ENCODE peak calls at places on chromosomes 2 and 18, in six cellular contexts. Q, L, H, T, M and J are unnamed samples.

GRCh38 chr2:196431957-196432356 is 207.6 kb upstream of the CCDC150 start:
- DNase-seq in Q (no peak), L (peak), H (no peak), T (no peak), M (no peak), J (peak)

GRCh38 chr2:1653137-1653789 is 91.1 kb downstream of the PXDN start:
- DNase-seq in Q (peak), L (no peak), H (peak), T (peak), M (peak), J (peak)

GRCh38 chr2:75488157-75488556 is 72.6 kb downstream of the EVA1A start:
- DNase-seq in Q (no peak), L (no peak), H (no peak), T (no peak), M (no peak), J (no peak)

GRCh38 chr2:173550143-173550542 is 195.5 kb downstream of the CDCA7 start:
- DNase-seq in Q (no peak), L (no peak), H (no peak), T (peak), M (peak), J (peak)

GRCh38 chr18:4024702-4025101 is 430.4 kb downstream of the DLGAP1 start:
- DNase-seq in Q (no peak), L (no peak), H (no peak), T (no peak), M (no peak), J (no peak)

GRCh38 chr2:226118471-226119429 is 680.9 kb downstream of the IRS1 start:
- DNase-seq in Q (peak), L (no peak), H (peak), T (peak), M (peak), J (peak)

GRCh38 chr2:141728142-141728541 is 402.7 kb downstream of the LRP1B start:
- DNase-seq in Q (no peak), L (no peak), H (no peak), T (no peak), M (no peak), J (no peak)

GRCh38 chr2:19488009-19488691 is 129.7 kb upstream of the OSR1 start:
- DNase-seq in Q (no peak), L (no peak), H (no peak), T (peak), M (peak), J (peak)

GRCh38 chr2:40394030-40394429 is 57.9 kb downstream of the SLC8A1 start:
- DNase-seq in Q (no peak), L (no peak), H (no peak), T (no peak), M (no peak), J (no peak)

GRCh38 chr2:33354981-33355380 is 121.5 kb upstream of the RASGRP3 start:
- DNase-seq in Q (no peak), L (no peak), H (no peak), T (peak), M (peak), J (peak)

GRCh38 chr2:185291035-185291647 is 447.5 kb upstream of the FSIP2 start:
- DNase-seq in Q (no peak), L (peak), H (no peak), T (peak), M (no peak), J (peak)

DNA sequence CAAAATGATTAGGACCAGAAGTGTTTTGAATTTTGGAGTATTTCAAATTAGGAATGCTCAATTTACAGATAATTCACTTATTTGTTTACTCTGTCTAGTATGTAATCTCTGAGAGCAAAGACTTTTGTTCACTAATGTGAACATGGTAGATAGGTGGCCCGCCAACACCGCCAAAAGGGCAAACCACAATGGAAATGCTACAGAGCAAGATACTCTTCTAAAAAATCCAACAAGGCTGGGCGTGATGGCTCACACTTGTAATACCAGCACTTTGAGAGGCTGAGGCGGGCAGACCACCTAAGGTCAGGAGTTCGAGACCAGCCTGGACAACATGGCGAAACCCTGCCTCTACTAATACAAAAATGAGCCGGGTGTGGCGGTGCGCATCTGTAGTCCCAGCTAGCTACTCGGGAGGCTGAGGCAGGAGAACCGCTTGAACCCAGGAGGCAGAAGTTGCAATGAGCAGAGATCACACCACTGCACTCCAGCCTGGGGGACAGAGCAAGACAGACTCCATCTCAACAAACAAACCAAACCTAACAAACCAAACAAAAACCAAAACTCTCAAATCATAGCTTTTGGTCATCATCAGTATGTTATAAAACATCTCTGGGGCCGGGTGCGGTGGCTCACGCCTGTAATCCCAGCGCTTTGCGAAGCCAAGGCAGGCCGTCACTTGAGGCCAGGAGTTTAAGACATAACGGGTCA is 2.4 kb downstream of the CCT4 start:
- DNase-seq in Q (no peak), L (no peak), H (no peak), T (no peak), M (no peak), J (no peak)
- H3K4me3 ChIP-seq in Q (peak), L (no peak), H (no peak), T (peak), M (no peak), J (no peak)

GRCh38 chr2:27831279-27832050 is 58.7 kb downstream of the RBKS start:
- DNase-seq in Q (no peak), L (no peak), H (no peak), T (no peak), M (no peak), J (peak)
- H3K4me3 ChIP-seq in Q (no peak), L (no peak), H (no peak), T (no peak), M (no peak), J (no peak)

GRCh38 chr2:218564056-218564455 is 4.1 kb downstream of the USP37 start:
- DNase-seq in Q (no peak), L (no peak), H (no peak), T (no peak), M (no peak), J (no peak)

GRCh38 chr2:218555527-218555926 is 12.6 kb downstream of the USP37 start:
- DNase-seq in Q (no peak), L (no peak), H (no peak), T (no peak), M (no peak), J (no peak)

DNA sequence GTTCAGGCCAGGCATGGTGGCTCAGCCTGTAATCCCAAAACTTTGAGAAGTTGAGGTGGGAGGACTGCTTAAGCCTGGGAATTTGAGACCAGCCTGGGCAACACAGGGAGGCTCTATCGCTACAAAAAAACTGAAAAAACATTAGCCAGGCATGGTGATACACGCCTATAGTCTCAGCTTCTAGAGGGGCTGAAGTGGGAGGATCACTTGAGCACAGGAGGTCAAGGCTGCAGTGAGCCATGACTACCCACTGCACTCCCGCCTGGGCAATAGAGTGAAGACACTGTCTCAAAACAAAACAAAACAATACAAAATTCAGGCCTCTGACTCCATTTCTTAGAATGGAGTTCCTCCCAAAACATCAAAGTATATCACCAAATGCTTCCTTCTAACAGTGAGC is 9.1 kb downstream of the USP37 start:
- DNase-seq in Q (no peak), L (no peak), H (no peak), T (no peak), M (no peak), J (no peak)
- H3K4me3 ChIP-seq in Q (no peak), L (no peak), H (no peak), T (no peak), M (no peak), J (no peak)

DNA sequence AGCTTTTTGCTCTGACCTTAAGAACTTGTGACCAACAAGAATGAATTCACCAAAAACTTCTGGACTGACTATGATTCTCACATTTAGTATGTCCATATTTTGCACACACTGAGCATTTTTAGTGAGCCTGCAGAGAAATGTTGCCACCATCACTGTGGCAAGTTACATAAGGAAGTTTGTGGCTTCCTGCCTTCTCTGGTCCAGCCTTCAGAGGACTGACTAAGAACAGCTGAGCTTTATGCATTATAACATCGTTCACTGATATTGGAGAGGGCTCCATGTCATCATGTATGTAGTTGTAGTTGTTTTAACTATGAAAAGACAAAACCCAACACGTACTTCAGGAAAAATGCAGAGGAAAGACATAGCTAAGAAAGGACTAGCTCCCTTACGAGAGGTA is 218.0 kb upstream of the CRIM1 start:
- DNase-seq in Q (no peak), L (no peak), H (no peak), T (no peak), M (no peak), J (no peak)
- H3K4me3 ChIP-seq in Q (no peak), L (no peak), H (no peak), T (no peak), M (no peak), J (no peak)

GRCh38 chr2:161124186-161124585 is 36.0 kb upstream of the TANK start:
- DNase-seq in Q (no peak), L (no peak), H (no peak), T (no peak), M (no peak), J (no peak)

GRCh38 chr2:161123531-161124030 is 36.6 kb upstream of the TANK start:
- DNase-seq in Q (no peak), L (no peak), H (no peak), T (no peak), M (no peak), J (no peak)

GRCh38 chr2:161121622-161122021 is 38.6 kb upstream of the TANK start:
- DNase-seq in Q (no peak), L (no peak), H (no peak), T (no peak), M (no peak), J (no peak)

GRCh38 chr2:161120775-161121174 is 39.5 kb upstream of the TANK start:
- DNase-seq in Q (no peak), L (no peak), H (no peak), T (no peak), M (no peak), J (no peak)

DNA sequence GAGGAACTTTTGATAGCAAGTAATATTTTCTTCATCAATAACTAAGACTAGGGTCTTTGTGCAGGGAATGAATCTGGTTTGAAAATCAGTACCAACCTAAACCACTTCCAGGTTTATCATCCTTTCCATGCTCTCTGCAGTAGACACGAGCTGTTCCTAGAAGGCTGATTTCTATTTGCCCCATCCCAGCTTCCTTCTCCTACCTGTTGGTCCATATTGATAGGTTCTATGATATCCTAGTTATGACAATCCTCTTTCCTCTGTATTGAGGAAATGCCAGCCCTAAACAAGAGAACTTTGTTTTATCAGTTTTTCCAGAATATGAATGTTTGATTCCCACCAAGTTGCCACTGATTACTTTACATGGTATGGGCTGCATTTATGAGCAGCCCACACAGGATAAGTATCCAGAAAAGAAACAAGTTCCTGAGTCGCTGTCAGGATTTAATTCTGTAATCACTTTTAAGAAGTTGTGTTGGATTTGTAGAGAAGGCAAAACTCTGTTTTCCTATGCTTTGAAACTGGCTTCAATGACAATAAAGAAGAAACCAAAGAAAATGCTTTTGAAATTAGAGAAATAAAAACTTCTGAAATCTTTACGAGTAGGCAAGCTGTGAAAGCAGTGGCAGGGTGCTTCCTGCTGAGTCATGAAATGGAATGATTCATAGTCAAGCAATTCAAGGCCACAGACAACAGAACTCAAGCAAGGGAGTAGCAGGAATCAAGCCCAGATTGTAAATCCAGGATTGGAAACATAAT is 37.3 kb upstream of the TANK start:
- DNase-seq in Q (peak), L (no peak), H (peak), T (peak), M (peak), J (peak)
- H3K4me3 ChIP-seq in Q (peak), L (no peak), H (peak), T (peak), M (no peak), J (peak)

GRCh38 chr2:236535024-236535423 is 34.6 kb upstream of the ACKR3 start:
- DNase-seq in Q (no peak), L (no peak), H (no peak), T (peak), M (no peak), J (peak)

GRCh38 chr2:236538242-236538641 is 31.4 kb upstream of the ACKR3 start:
- DNase-seq in Q (no peak), L (no peak), H (no peak), T (no peak), M (no peak), J (no peak)

GRCh38 chr2:236533343-236533742 is 36.3 kb upstream of the ACKR3 start:
- DNase-seq in Q (no peak), L (no peak), H (no peak), T (no peak), M (no peak), J (no peak)

GRCh38 chr2:236541008-236541562 is 28.5 kb upstream of the ACKR3 start:
- DNase-seq in Q (no peak), L (no peak), H (no peak), T (peak), M (peak), J (peak)

GRCh38 chr2:236536727-236537398 is 32.8 kb upstream of the ACKR3 start:
- DNase-seq in Q (no peak), L (no peak), H (no peak), T (no peak), M (no peak), J (no peak)
- H3K4me3 ChIP-seq in Q (no peak), L (no peak), H (no peak), T (no peak), M (no peak), J (no peak)

GRCh38 chr2:204116154-204116792 is 179.7 kb downstream of the ICOS start:
- DNase-seq in Q (no peak), L (no peak), H (no peak), T (no peak), M (no peak), J (no peak)
- H3K4me3 ChIP-seq in Q (no peak), L (no peak), H (no peak), T (no peak), M (no peak), J (no peak)